ENCODE peak calls at places on chromosomes 2 and 18, in nine cellular contexts. T is heart right ventricle, I is Panc1, Q is mesothelial cell of epicardium, P is fibroblast of lung, S is AG09319, K is body of pancreas, J is cardiac fibroblast, D is psoas muscle. C is an unnamed sample.

GRCh38 chr18:54877076-54877475 is 48.8 kb downstream of the RAB27B start:
- DNase-seq in T (no peak), I (no peak), Q (no peak), P (no peak), S (no peak), K (no peak), J (peak; percentile 48), D (no peak), C (no peak)

GRCh38 chr2:137826373-137827372 is 137.6 kb upstream of the HNMT start:
- DNase-seq in T (no peak), I (no peak), Q (no peak), P (no peak), S (no peak), K (no peak), J (no peak), D (no peak), C (no peak)

GRCh38 chr2:238504181-238504711 is 77.5 kb downstream of the ASB1 start:
- DNase-seq in T (no peak), I (no peak), Q (no peak), P (no peak), S (no peak), K (no peak), J (no peak), D (no peak), C (no peak)

GRCh38 chr18:48929951-48930713 is 20.6 kb downstream of the SMAD7 start:
- DNase-seq in T (no peak), I (no peak), Q (no peak), P (peak; percentile 92), S (no peak), K (peak; percentile 86), J (peak; percentile 59), D (no peak), C (no peak)

GRCh38 chr2:105478670-105479069 is 79.8 kb upstream of the FHL2 start:
- DNase-seq in T (no peak), I (no peak), Q (no peak), P (no peak), S (no peak), K (no peak), J (no peak), D (no peak), C (no peak)

GRCh38 chr2:9484533-9484932 is 10.2 kb downstream of the IAH1 start:
- DNase-seq in T (no peak), I (no peak), Q (no peak), P (peak; percentile 70), S (peak; percentile 36), K (no peak), J (peak; percentile 75), D (no peak), C (no peak)

GRCh38 chr2:234300393-234300792 is 196.5 kb downstream of the ARL4C start:
- DNase-seq in T (no peak), I (no peak), Q (no peak), P (no peak), S (no peak), K (no peak), J (no peak), D (no peak), C (no peak)

GRCh38 chr18:73235921-73236320 is 368.1 kb upstream of the NETO1 start:
- DNase-seq in T (no peak), I (no peak), Q (no peak), P (peak; percentile 8), S (no peak), K (no peak), J (no peak), D (no peak), C (no peak)

GRCh38 chr2:224381913-224382647 is 19.8 kb downstream of the FAM124B start:
- DNase-seq in T (no peak), I (no peak), Q (no peak), P (no peak), S (no peak), K (no peak), J (peak; percentile 13), D (no peak), C (no peak)

GRCh38 chr2:229725716-229726346 is 11.5 kb upstream of the DNER start:
- DNase-seq in T (no peak), I (peak; percentile 42), Q (no peak), P (peak; percentile 86), S (peak; percentile 7), K (no peak), J (peak; percentile 93), D (no peak), C (no peak)

GRCh38 chr2:141957827-141958440 is 172.9 kb downstream of the LRP1B start:
- DNase-seq in T (no peak), I (no peak), Q (no peak), P (peak; percentile 27), S (no peak), K (no peak), J (no peak), D (no peak), C (no peak)

GRCh38 chr2:232976176-232976575 is 36.9 kb downstream of the NGEF start:
- DNase-seq in T (no peak), I (no peak), Q (peak; percentile 5), P (no peak), S (no peak), K (no peak), J (no peak), D (no peak), C (no peak)

GRCh38 chr2:223041527-223042109 is 10.4 kb upstream of the KCNE4 start:
- DNase-seq in T (peak; percentile 73), I (peak; percentile 30), Q (peak; percentile 62), P (peak; percentile 98), S (peak; percentile 93), K (peak; percentile 90), J (peak; percentile 98), D (peak; percentile 77), C (peak; percentile 9)

GRCh38 chr18:45009766-45010165 is 329.1 kb downstream of the SETBP1 start:
- DNase-seq in T (no peak), I (no peak), Q (no peak), P (peak; percentile 2), S (no peak), K (peak; percentile 27), J (no peak), D (no peak), C (no peak)

GRCh38 chr18:2471523-2471922 is 99.8 kb downstream of the METTL4 start:
- DNase-seq in T (no peak), I (no peak), Q (no peak), P (no peak), S (no peak), K (no peak), J (no peak), D (no peak), C (no peak)

GRCh38 chr18:35076556-35076955 is 35.3 kb downstream of the MAPRE2 start:
- DNase-seq in T (no peak), I (no peak), Q (no peak), P (peak; percentile 93), S (no peak), K (no peak), J (peak; percentile 89), D (no peak), C (no peak)

GRCh38 chr2:236172238-236172865 is 4.2 kb upstream of the GBX2 start:
- DNase-seq in T (no peak), I (no peak), Q (no peak), P (no peak), S (no peak), K (no peak), J (no peak), D (no peak), C (no peak)

GRCh38 chr2:69946351-69947077 is 14.9 kb downstream of the ASPRV1 start:
- DNase-seq in T (no peak), I (peak; percentile 83), Q (no peak), P (peak; percentile 68), S (no peak), K (no peak), J (peak; percentile 82), D (no peak), C (no peak)

GRCh38 chr2:138787053-138787666 is 7.0 kb upstream of the NXPH2 start:
- DNase-seq in T (no peak), I (peak; percentile 18), Q (no peak), P (peak; percentile 31), S (peak; percentile 11), K (no peak), J (peak; percentile 59), D (no peak), C (peak; percentile 34)

GRCh38 chr18:71168576-71169145 is 879.8 kb downstream of the SOCS6 start:
- DNase-seq in T (no peak), I (no peak), Q (no peak), P (peak; percentile 3), S (no peak), K (no peak), J (no peak), D (no peak), C (no peak)

GRCh38 chr2:161170917-161171594 is 10.8 kb downstream of the TANK start:
- DNase-seq in T (no peak), I (no peak), Q (no peak), P (peak; percentile 51), S (no peak), K (no peak), J (peak; percentile 22), D (no peak), C (no peak)

GRCh38 chr2:238097988-238098853 is 1.9 kb upstream of the ESPNL start:
- DNase-seq in T (no peak), I (peak; percentile 32), Q (no peak), P (peak; percentile 23), S (peak; percentile 15), K (peak; percentile 58), J (peak; percentile 73), D (peak; percentile 66), C (no peak)

GRCh38 chr2:43214253-43214652 is 12.2 kb downstream of the ZFP36L2 start:
- DNase-seq in T (no peak), I (no peak), Q (no peak), P (no peak), S (no peak), K (no peak), J (no peak), D (no peak), C (no peak)
- TF ChIP-seq CTCF in T (no peak), I (no peak), Q (no peak), P (no peak), S (no peak), K (no peak), J (no peak), D (no peak), C (no peak)

GRCh38 chr2:97664636-97664970 is 759 bp upstream of the ACTR1B start:
- DNase-seq in T (no peak), I (peak; percentile 8), Q (no peak), P (no peak), S (no peak), K (no peak), J (no peak), D (no peak), C (no peak)
- TF ChIP-seq CTCF in T (no peak), I (no peak), Q (peak; percentile 18), P (no peak), S (no peak), K (no peak), J (no peak), D (no peak), C (peak; percentile 24)

DNA sequence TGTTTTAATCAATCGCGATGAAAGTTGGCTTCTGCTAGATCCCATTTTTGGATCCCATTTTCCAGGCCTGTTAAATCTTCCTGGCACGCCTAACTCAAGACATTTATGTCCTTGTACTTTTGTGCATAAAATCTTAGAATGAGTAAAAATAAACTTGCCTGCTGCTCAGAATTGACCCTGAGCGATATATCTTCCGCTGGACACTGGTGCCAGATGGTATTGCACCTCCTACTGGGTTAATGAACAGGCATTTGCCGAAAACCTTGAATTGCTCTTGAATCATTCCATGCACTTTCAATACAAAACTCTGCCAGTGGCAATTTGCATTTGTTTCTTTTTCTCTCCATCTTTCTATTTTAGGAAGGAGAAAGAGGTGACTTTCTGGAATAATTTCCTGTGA is 60.1 kb upstream of the MGAT5 start:
- DNase-seq in T (no peak), I (no peak), Q (no peak), P (no peak), S (no peak), K (no peak), J (no peak), D (no peak), C (no peak)
- TF ChIP-seq CTCF in T (no peak), I (peak; percentile 8), Q (no peak), P (no peak), S (no peak), K (no peak), J (peak; percentile 25), D (no peak), C (no peak)

GRCh38 chr2:127879899-127880298 is 5.9 kb downstream of the AMMECR1L start:
- DNase-seq in T (no peak), I (no peak), Q (no peak), P (no peak), S (no peak), K (no peak), J (no peak), D (no peak), C (no peak)
- TF ChIP-seq CTCF in T (no peak), I (no peak), Q (no peak), P (no peak), S (no peak), K (no peak), J (no peak), D (no peak), C (no peak)